ENCODE peak calls at places on chromosomes 11 and 22, in eight cellular contexts. O is AML-193; R is fibroblast of lung; Q is iris pigment epithelial cell; L is WTC11; W is activated CD4-positive, alpha-beta T cell treated with anti-CD3 and anti-CD28 coated beads, Interleukin-2, amount 10 ng/mL, durations not matched to agents 24 days and 14 days; P is breast epithelium; Y is left lobe of liver. T is an unnamed sample.

GRCh38 chr11:35412285-35412684 is 7.1 kb downstream of the SLC1A2 start:
- DNase-seq in O (no peak), Q (no peak), L (no peak), Y (no peak), P (no peak), W (no peak), R (peak; percentile 3), T (peak; percentile 62)

GRCh38 chr11:70244698-70245097 is 25.8 kb upstream of the PPFIA1 start:
- DNase-seq in O (no peak), P (no peak), Y (no peak), R (peak; percentile 98), W (no peak), Q (peak; percentile 95), L (no peak), T (no peak)

GRCh38 chr11:109619498-109619897 is 197.5 kb downstream of the C11orf87 start:
- DNase-seq in W (no peak), Y (no peak), R (no peak), O (no peak), Q (no peak), L (no peak), P (no peak), T (no peak)

GRCh38 chr11:70483940-70484339 is 85.6 kb downstream of the CTTN start:
- DNase-seq in Y (no peak), L (no peak), Q (no peak), W (no peak), O (no peak), P (no peak), R (no peak), T (no peak)

GRCh38 chr22:45977003-45977395 is at the start of gene WNT7B:
- DNase-seq in W (no peak), P (no peak), Q (no peak), O (no peak), Y (no peak), R (no peak), L (no peak), T (peak; percentile 74)

GRCh38 chr11:12209096-12209495 is 98.7 kb downstream of the MICAL2 start:
- DNase-seq in Q (no peak), P (no peak), O (no peak), W (no peak), R (no peak), Y (no peak), L (no peak), T (no peak)

GRCh38 chr11:74754507-74755255 is 6.0 kb downstream of the RNF169 start:
- DNase-seq in R (peak; percentile 96), L (no peak), O (no peak), W (no peak), Q (peak; percentile 92), Y (no peak), P (no peak), T (no peak)

GRCh38 chr22:36762687-36763260 is 13.1 kb downstream of the IFT27 start:
- DNase-seq in Y (peak; percentile 62), L (no peak), O (no peak), P (no peak), Q (peak; percentile 6), R (peak; percentile 7), W (no peak), T (no peak)

GRCh38 chr11:68266121-68266891 is 5.5 kb downstream of the C11orf24 start:
- DNase-seq in R (no peak), P (no peak), W (no peak), Q (no peak), Y (peak; percentile 43), L (no peak), O (no peak), T (no peak)

GRCh38 chr22:45546333-45547015 is 43.8 kb downstream of the FBLN1 start:
- DNase-seq in Y (no peak), W (no peak), O (no peak), L (no peak), R (no peak), P (no peak), Q (no peak), T (no peak)

GRCh38 chr22:39558950-39559349 is 11.6 kb upstream of the CACNA1I start:
- DNase-seq in L (no peak), Q (no peak), O (no peak), Y (no peak), W (no peak), R (no peak), P (no peak), T (no peak)

GRCh38 chr11:67268036-67268683 is 1.9 kb downstream of the GRK2 start:
- DNase-seq in O (peak; percentile 97), P (no peak), Q (no peak), W (peak; percentile 90), Y (no peak), L (no peak), R (no peak), T (no peak)

GRCh38 chr22:39181778-39182177 is 29.3 kb upstream of the CBX7 start:
- DNase-seq in R (no peak), Q (no peak), O (no peak), Y (no peak), W (no peak), L (no peak), P (no peak), T (no peak)

GRCh38 chr11:46275964-46276641 is 1.4 kb upstream of the CREB3L1 start:
- DNase-seq in W (no peak), Q (no peak), P (no peak), L (no peak), R (no peak), Y (no peak), O (no peak), T (no peak)

GRCh38 chr11:106471273-106471672 is 393.8 kb downstream of the AASDHPPT start:
- DNase-seq in O (no peak), Y (no peak), L (no peak), Q (peak; percentile 37), R (no peak), W (no peak), P (no peak), T (no peak)

GRCh38 chr11:30458541-30458940 is 127.6 kb downstream of the MPPED2 start:
- DNase-seq in O (no peak), R (no peak), W (no peak), P (no peak), L (no peak), Y (no peak), Q (no peak), T (no peak)

GRCh38 chr11:120929664-120930154 is 94.2 kb upstream of the TBCEL start:
- DNase-seq in W (peak; percentile 78), Y (no peak), O (peak; percentile 58), R (peak; percentile 28), L (peak; percentile 84), P (no peak), Q (peak; percentile 45), T (peak; percentile 94)

GRCh38 chr11:75344761-75345454 is 6.6 kb downstream of the ARRB1 start:
- DNase-seq in Y (no peak), O (no peak), R (no peak), P (peak; percentile 74), Q (no peak), L (no peak), W (no peak), T (no peak)

GRCh38 chr11:114384487-114384886 is 15.8 kb downstream of the C11orf71 start:
- DNase-seq in L (no peak), P (no peak), W (no peak), R (no peak), O (no peak), Q (no peak), Y (no peak), T (no peak)

GRCh38 chr11:2264366-2265011 is 5.9 kb downstream of the ASCL2 start:
- DNase-seq in L (no peak), O (no peak), R (no peak), P (no peak), Y (no peak), W (peak; percentile 53), Q (no peak), T (no peak)

GRCh38 chr11:130599073-130599654 is 150.7 kb downstream of the ADAMTS15 start:
- DNase-seq in R (no peak), W (no peak), Q (peak; percentile 48), Y (no peak), P (peak; percentile 64), L (no peak), O (no peak), T (no peak)

GRCh38 chr11:17343907-17344306 is 7.7 kb upstream of the NCR3LG1 start:
- DNase-seq in Y (no peak), O (no peak), W (no peak), P (no peak), Q (peak; percentile 97), R (peak; percentile 91), L (no peak), T (peak; percentile 26)